ENCODE peak calls at places on chromosome 20, in four cellular contexts. G, K, V and E are unnamed samples.

GRCh38 chr20:20465259-20465658 is 97.4 kb downstream of the INSM1 start:
- DNase-seq in G (no peak), K (no peak), V (no peak), E (no peak)

GRCh38 chr20:63735859-63736718 is at the start of gene LIME1:
- DNase-seq in G (peak), K (peak), V (no peak), E (no peak)

GRCh38 chr20:58598271-58599015 is 52.6 kb upstream of the STX16 start:
- DNase-seq in K (no peak), G (no peak), V (peak), E (peak)

GRCh38 chr20:57656821-57657536 is 36.8 kb upstream of the ZBP1 start:
- DNase-seq in V (no peak), G (no peak), K (no peak), E (no peak)

GRCh38 chr20:38671701-38672292 is 52.5 kb upstream of the SLC32A1 start:
- DNase-seq in K (no peak), V (no peak), G (no peak), E (no peak)

GRCh38 chr20:47456952-47457724 is 44.5 kb upstream of the NCOA3 start:
- DNase-seq in G (peak), V (no peak), K (no peak), E (no peak)

GRCh38 chr20:37598101-37598530 is 70.4 kb upstream of the BLCAP start:
- DNase-seq in K (no peak), G (no peak), V (no peak), E (no peak)

GRCh38 chr20:39016076-39016475 is 53.9 kb downstream of the DHX35 start:
- DNase-seq in K (no peak), V (no peak), G (no peak), E (no peak)

GRCh38 chr20:13478366-13478765 is 160.4 kb downstream of the TASP1 start:
- DNase-seq in G (no peak), V (no peak), K (no peak), E (no peak)

GRCh38 chr20:36149469-36149868 is 5.1 kb upstream of the EPB41L1 start:
- DNase-seq in G (no peak), K (no peak), V (no peak), E (no peak)

GRCh38 chr20:19745584-19745983 is 12.5 kb upstream of the RIN2 start:
- DNase-seq in V (no peak), G (no peak), K (no peak), E (no peak)

GRCh38 chr20:33648396-33649004 is 13.6 kb upstream of the C20orf144 start:
- DNase-seq in G (no peak), V (no peak), K (no peak), E (no peak)

GRCh38 chr20:61422636-61423425 is 170.8 kb downstream of the CDH4 start:
- DNase-seq in G (no peak), K (no peak), V (no peak), E (no peak)

GRCh38 chr20:45456632-45457031 is 12.9 kb upstream of the WFDC2 start:
- DNase-seq in K (no peak), V (no peak), G (peak), E (no peak)

GRCh38 chr20:23782366-23782983 is 31.7 kb upstream of the CST1 start:
- DNase-seq in G (no peak), V (no peak), K (no peak), E (no peak)

GRCh38 chr20:13717631-13718044 is 67.1 kb downstream of the ESF1 start:
- DNase-seq in G (no peak), V (no peak), K (peak), E (no peak)

GRCh38 chr20:50292324-50293243 is 102.0 kb downstream of the CEBPB start:
- DNase-seq in V (peak), K (no peak), G (peak), E (no peak)

GRCh38 chr20:51420805-51421204 is 121.7 kb downstream of the NFATC2 start:
- DNase-seq in G (no peak), K (no peak), V (no peak), E (no peak)

GRCh38 chr20:20731945-20732296 is 19.5 kb upstream of the RALGAPA2 start:
- DNase-seq in G (no peak), V (no peak), K (no peak), E (no peak)

GRCh38 chr20:50395258-50395729 is 114.9 kb upstream of the PTPN1 start:
- DNase-seq in K (no peak), V (no peak), G (no peak), E (no peak)